ENCODE peak calls at places on chromosomes 3 and 15, in eight cellular contexts. One of them, this sample, is unnamed.

GRCh38 chr15:68609618-68610017 is 30.8 kb downstream of the CORO2B start:
- DNase-seq in GM03348: peak
- DNase-seq in activated CD4-positive, alpha-beta T cell treated with anti-CD3 and anti-CD28 coated beads for 48 hours: no peak
- DNase-seq in AG10803: peak
- DNase-seq in activated CD8-positive, alpha-beta memory T cell treated with anti-CD3 and anti-CD28 coated beads, Interleukin-2, amount 50 U/mL, for 48 hours: no peak
- DNase-seq in stimulated activated CD8-positive, alpha-beta memory T cell treated with anti-CD3 and anti-CD28 coated beads, Interleukin-4, amount 100 ng/mL, for 4 hours: no peak
- DNase-seq in B cell: no peak
- DNase-seq in ureter: peak
- DNase-seq in this sample: no peak

GRCh38 chr15:98599911-98600685 is 48.2 kb upstream of the IGF1R start:
- DNase-seq in GM03348: peak
- DNase-seq in activated CD4-positive, alpha-beta T cell treated with anti-CD3 and anti-CD28 coated beads for 48 hours: peak
- DNase-seq in AG10803: peak
- DNase-seq in activated CD8-positive, alpha-beta memory T cell treated with anti-CD3 and anti-CD28 coated beads, Interleukin-2, amount 50 U/mL, for 48 hours: peak
- DNase-seq in stimulated activated CD8-positive, alpha-beta memory T cell treated with anti-CD3 and anti-CD28 coated beads, Interleukin-4, amount 100 ng/mL, for 4 hours: peak
- DNase-seq in B cell: peak
- DNase-seq in ureter: no peak
- DNase-seq in this sample: no peak

GRCh38 chr3:57530071-57530608 is 14.0 kb downstream of the DNAH12 start:
- DNase-seq in GM03348: no peak
- DNase-seq in activated CD4-positive, alpha-beta T cell treated with anti-CD3 and anti-CD28 coated beads for 48 hours: no peak
- DNase-seq in AG10803: peak
- DNase-seq in activated CD8-positive, alpha-beta memory T cell treated with anti-CD3 and anti-CD28 coated beads, Interleukin-2, amount 50 U/mL, for 48 hours: no peak
- DNase-seq in stimulated activated CD8-positive, alpha-beta memory T cell treated with anti-CD3 and anti-CD28 coated beads, Interleukin-4, amount 100 ng/mL, for 4 hours: no peak
- DNase-seq in B cell: no peak
- DNase-seq in ureter: no peak
- DNase-seq in this sample: no peak

GRCh38 chr15:74907277-74907870 is 723 bp upstream of the FAM219B start:
- DNase-seq in GM03348: no peak
- DNase-seq in activated CD4-positive, alpha-beta T cell treated with anti-CD3 and anti-CD28 coated beads for 48 hours: no peak
- DNase-seq in AG10803: no peak
- DNase-seq in activated CD8-positive, alpha-beta memory T cell treated with anti-CD3 and anti-CD28 coated beads, Interleukin-2, amount 50 U/mL, for 48 hours: no peak
- DNase-seq in stimulated activated CD8-positive, alpha-beta memory T cell treated with anti-CD3 and anti-CD28 coated beads, Interleukin-4, amount 100 ng/mL, for 4 hours: no peak
- DNase-seq in B cell: no peak
- DNase-seq in ureter: no peak
- DNase-seq in this sample: no peak

GRCh38 chr15:73051402-73051810 is 857 bp upstream of the NEO1 start:
- DNase-seq in GM03348: peak
- DNase-seq in activated CD4-positive, alpha-beta T cell treated with anti-CD3 and anti-CD28 coated beads for 48 hours: no peak
- DNase-seq in AG10803: no peak
- DNase-seq in activated CD8-positive, alpha-beta memory T cell treated with anti-CD3 and anti-CD28 coated beads, Interleukin-2, amount 50 U/mL, for 48 hours: no peak
- DNase-seq in stimulated activated CD8-positive, alpha-beta memory T cell treated with anti-CD3 and anti-CD28 coated beads, Interleukin-4, amount 100 ng/mL, for 4 hours: no peak
- DNase-seq in B cell: no peak
- DNase-seq in ureter: peak
- DNase-seq in this sample: no peak

GRCh38 chr3:193987186-193987585 is 148.8 kb upstream of the HES1 start:
- DNase-seq in GM03348: peak
- DNase-seq in activated CD4-positive, alpha-beta T cell treated with anti-CD3 and anti-CD28 coated beads for 48 hours: no peak
- DNase-seq in AG10803: peak
- DNase-seq in activated CD8-positive, alpha-beta memory T cell treated with anti-CD3 and anti-CD28 coated beads, Interleukin-2, amount 50 U/mL, for 48 hours: no peak
- DNase-seq in stimulated activated CD8-positive, alpha-beta memory T cell treated with anti-CD3 and anti-CD28 coated beads, Interleukin-4, amount 100 ng/mL, for 4 hours: no peak
- DNase-seq in B cell: no peak
- DNase-seq in ureter: no peak
- DNase-seq in this sample: no peak

GRCh38 chr3:44058022-44058867 is 183.4 kb upstream of the TOPAZ1 start:
- DNase-seq in GM03348: peak
- DNase-seq in activated CD4-positive, alpha-beta T cell treated with anti-CD3 and anti-CD28 coated beads for 48 hours: peak
- DNase-seq in AG10803: peak
- DNase-seq in activated CD8-positive, alpha-beta memory T cell treated with anti-CD3 and anti-CD28 coated beads, Interleukin-2, amount 50 U/mL, for 48 hours: peak
- DNase-seq in stimulated activated CD8-positive, alpha-beta memory T cell treated with anti-CD3 and anti-CD28 coated beads, Interleukin-4, amount 100 ng/mL, for 4 hours: peak
- DNase-seq in B cell: peak
- DNase-seq in ureter: no peak
- DNase-seq in this sample: no peak

GRCh38 chr3:153894857-153895256 is 226.3 kb upstream of the ARHGEF26 start:
- DNase-seq in GM03348: no peak
- DNase-seq in activated CD4-positive, alpha-beta T cell treated with anti-CD3 and anti-CD28 coated beads for 48 hours: no peak
- DNase-seq in AG10803: no peak
- DNase-seq in activated CD8-positive, alpha-beta memory T cell treated with anti-CD3 and anti-CD28 coated beads, Interleukin-2, amount 50 U/mL, for 48 hours: no peak
- DNase-seq in stimulated activated CD8-positive, alpha-beta memory T cell treated with anti-CD3 and anti-CD28 coated beads, Interleukin-4, amount 100 ng/mL, for 4 hours: no peak
- DNase-seq in B cell: no peak
- DNase-seq in ureter: no peak
- DNase-seq in this sample: no peak

This sample was measured in endothelial cell.